ENCODE peak calls at places on chromosome 2, in four cellular contexts. C is HepG2, V is suprapubic skin, D is GM12878. G is an unnamed sample. For H3K9me3, the result is how much of the 10 kb centered on the place peaks cover.

GRCh38 chr2:19532797-19533196 is 174.4 kb upstream of the OSR1 start:
- DNase-seq in V (no peak), C (no peak), D (no peak), G (no peak)

GRCh38 chr2:120397362-120397811 is 51.5 kb downstream of the INHBB start:
- DNase-seq in D (no peak), C (peak), V (peak), G (no peak)

GRCh38 chr2:232300894-232301387 is 77.6 kb upstream of the ALPP start:
- DNase-seq in V (no peak), D (no peak), C (peak), G (no peak)

GRCh38 chr2:228600265-228600664 is 418.8 kb upstream of the SPHKAP start:
- DNase-seq in C (no peak), D (no peak), V (no peak), G (no peak)

GRCh38 chr2:209340522-209340921 is 83.3 kb upstream of the MAP2 start:
- DNase-seq in C (no peak), V (no peak), D (no peak), G (no peak)

GRCh38 chr2:46392561-46393351 is 86.6 kb upstream of the TMEM247 start:
- DNase-seq in C (no peak), D (no peak), V (no peak), G (peak)

GRCh38 chr2:39216495-39217191 is 27.1 kb downstream of the CDKL4 start:
- DNase-seq in C (peak), D (no peak), V (no peak), G (no peak)

GRCh38 chr2:61900246-61900645 is 5.2 kb upstream of the COMMD1 start:
- DNase-seq in C (no peak), V (no peak), D (no peak), G (no peak)

GRCh38 chr2:64604929-64605550 is 48.7 kb downstream of the SERTAD2 start:
- DNase-seq in V (no peak), D (no peak), C (no peak), G (no peak)

GRCh38 chr2:29765711-29766110 is 155.7 kb downstream of the ALK start:
- DNase-seq in C (no peak), V (no peak), D (no peak), G (no peak)

GRCh38 chr2:15633043-15633970 is 41.6 kb downstream of the DDX1 start:
- DNase-seq in C (no peak), D (no peak), V (no peak), G (no peak)

GRCh38 chr2:58569460-58570185 is 328.5 kb upstream of the FANCL start:
- DNase-seq in C (no peak), D (no peak), V (no peak), G (no peak)

GRCh38 chr2:25700221-25700660 is 26.9 kb upstream of the DTNB start:
- DNase-seq in D (no peak), C (peak), V (peak), G (no peak)

GRCh38 chr2:180523629-180524340 is 456.6 kb upstream of the UBE2E3 start:
- DNase-seq in C (no peak), D (no peak), V (no peak), G (no peak)

GRCh38 chr2:128805237-128805636 is 486.6 kb upstream of the HS6ST1 start:
- DNase-seq in V (no peak), C (no peak), D (no peak), G (peak)

GRCh38 chr2:204265701-204266310 is 279.5 kb upstream of the PARD3B start:
- DNase-seq in V (no peak), C (no peak), D (no peak), G (no peak)

GRCh38 chr2:160876029-160876428 is 284.2 kb upstream of the TANK start:
- DNase-seq in D (no peak), V (no peak), C (no peak), G (no peak)

GRCh38 chr2:189674374-189675112 is at the start of gene ANKAR:
- DNase-seq in V (peak), D (peak), C (peak), G (no peak)

GRCh38 chr2:161199885-161200284 is 39.7 kb downstream of the TANK start:
- DNase-seq in C (no peak), V (no peak), D (no peak), G (no peak)

GRCh38 chr2:176118606-176119370 is 2.2 kb downstream of the HOXD10 start:
- DNase-seq in D (no peak), C (peak), V (no peak), G (no peak)

GRCh38 chr2:176122633-176123482 is at the start of gene HOXD9:
- DNase-seq in V (peak), D (no peak), C (no peak), G (no peak)

GRCh38 chr2:176121377-176122111 is 975 bp upstream of the HOXD9 start:
- DNase-seq in C (no peak), V (no peak), D (no peak), G (no peak)

GRCh38 chr2:176122266-176122632 is 270 bp upstream of the HOXD9 start:
- DNase-seq in D (no peak), V (no peak), C (no peak), G (no peak)

DNA sequence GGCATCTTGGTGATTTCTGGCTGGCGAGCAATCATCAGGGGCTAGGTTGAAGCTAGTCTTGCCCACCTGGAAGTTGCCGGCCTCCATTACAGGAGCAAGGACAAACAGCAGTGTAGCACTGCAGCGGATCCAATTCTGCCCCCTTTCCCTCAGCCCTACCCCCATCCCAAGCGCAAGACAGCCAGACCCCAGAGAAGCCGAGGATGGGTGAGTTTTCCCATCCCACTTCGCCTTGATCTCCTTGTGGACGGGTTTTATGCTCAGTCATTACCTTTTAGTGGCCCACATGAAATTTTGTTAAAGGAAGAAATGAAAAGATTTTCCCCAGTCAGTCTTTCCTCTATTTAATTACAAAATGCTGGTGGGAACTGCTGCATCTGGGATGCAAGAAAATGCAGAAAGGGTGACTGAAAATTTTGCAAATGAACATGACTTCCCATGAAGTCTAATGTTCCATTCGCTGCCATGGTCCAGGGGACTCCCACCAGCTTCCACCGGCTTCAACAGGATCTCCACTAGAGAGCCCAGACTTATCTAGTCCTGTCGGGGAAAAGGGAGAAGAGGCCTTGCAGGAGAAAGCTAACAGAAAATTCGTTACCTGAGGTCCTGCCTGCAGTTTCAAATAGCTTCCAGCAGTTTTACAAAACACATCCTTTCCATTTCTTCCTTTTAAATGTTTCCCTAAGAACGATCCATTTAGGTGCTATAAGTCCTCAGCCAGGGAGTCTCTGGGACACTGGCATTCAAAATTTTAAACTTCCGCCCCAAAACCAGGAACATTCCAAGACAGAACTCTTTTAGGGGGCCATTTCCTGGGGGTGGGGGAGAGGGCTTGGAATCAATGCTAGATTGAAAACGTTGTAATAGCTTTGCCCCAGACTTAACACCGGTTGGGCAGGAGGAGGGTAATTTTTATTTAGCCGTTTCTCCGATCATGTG is 1.9 kb upstream of the HOXD9 start:
- DNase-seq in V (no peak), D (no peak), C (no peak), G (no peak)
- H3K9me3 ChIP-seq in V (under half), D (under half), C (under half), G (under half)

DNA sequence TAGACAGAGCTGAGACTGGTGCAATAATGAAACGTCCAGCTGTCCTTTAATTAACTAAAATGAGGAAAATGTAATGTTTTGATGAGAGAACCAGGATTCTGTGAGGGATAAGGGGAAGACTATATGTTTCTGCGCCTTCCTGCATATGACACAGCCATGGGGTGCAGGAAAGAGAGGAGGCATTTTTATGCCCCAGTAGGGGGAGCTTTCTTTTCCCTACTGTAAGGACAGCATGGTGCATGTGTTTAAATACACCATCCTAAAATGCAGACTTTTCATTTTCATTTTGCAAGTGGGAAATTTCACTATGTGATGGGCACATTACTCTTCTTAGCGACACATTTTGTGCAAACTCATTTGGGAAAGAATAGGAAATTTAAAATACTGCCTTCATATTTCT is 446.1 kb downstream of the ARHGAP15 start:
- DNase-seq in V (no peak), C (no peak), D (no peak), G (no peak)
- TF ChIP-seq CTCF in V (no peak), C (peak), D (peak), G (no peak)

GRCh38 chr2:230999477-230999876 is 3.6 kb downstream of the SPATA3 start:
- DNase-seq in D (no peak), C (no peak), V (no peak), G (no peak)
- TF ChIP-seq POLR2AphosphoS5 in D (no peak), C (no peak), V (no peak), G (no peak)

DNA sequence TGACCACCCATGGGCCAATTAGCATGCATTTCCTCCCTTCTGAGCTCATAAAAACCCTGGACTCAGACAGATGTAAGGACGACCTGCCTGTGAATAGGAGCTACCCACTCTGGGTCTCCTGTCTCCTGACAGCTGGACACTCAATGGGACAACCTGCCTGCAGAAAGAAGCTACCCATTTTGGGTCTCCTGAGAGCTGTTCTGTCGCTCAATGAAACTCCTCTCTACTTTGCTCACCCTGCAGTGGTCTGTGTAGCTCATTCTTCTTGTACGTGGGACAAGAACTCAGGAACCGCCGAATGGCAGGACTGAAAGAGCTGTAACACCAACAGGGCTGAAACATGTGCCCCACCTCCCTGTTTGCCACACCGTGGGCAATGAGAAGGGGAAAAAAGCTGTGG is 60.3 kb upstream of the DYNC1I2 start:
- DNase-seq in D (no peak), V (no peak), C (no peak), G (no peak)
- H3K9me3 ChIP-seq in D (under half), V (under half), C (under half), G (under half)

DNA sequence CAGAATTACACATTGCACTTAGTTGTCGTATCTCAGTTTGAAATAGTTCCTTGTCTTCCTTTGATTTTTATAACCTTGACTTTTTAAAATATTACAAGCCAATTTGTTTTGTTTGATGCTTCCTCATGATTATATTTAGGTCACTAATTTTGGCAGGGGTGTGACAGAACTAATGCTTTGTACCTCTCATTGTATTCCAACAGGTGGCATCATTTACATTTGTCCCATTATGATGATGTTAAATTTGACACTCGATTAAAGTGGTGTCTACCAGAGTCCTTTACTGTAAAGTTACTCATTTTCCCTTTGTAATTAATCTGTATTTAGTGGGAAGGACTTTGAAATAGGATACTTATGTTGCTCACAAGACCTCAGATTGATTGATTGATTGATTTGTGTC is 21.5 kb upstream of the MFSD2B start:
- DNase-seq in D (no peak), V (no peak), C (peak), G (no peak)
- TF ChIP-seq CTCF in D (peak), V (no peak), C (peak), G (no peak)

GRCh38 chr2:33219850-33220275 is 256.6 kb upstream of the RASGRP3 start:
- DNase-seq in C (no peak), V (no peak), D (no peak), G (no peak)
- TF ChIP-seq POLR2AphosphoS5 in C (no peak), V (no peak), D (no peak), G (no peak)

GRCh38 chr2:2734308-2734707 is 403.2 kb upstream of the MYT1L start:
- DNase-seq in V (no peak), D (no peak), C (no peak), G (no peak)
- H3K9me3 ChIP-seq in V (under half), D (under half), C (under half), G (under half)

DNA sequence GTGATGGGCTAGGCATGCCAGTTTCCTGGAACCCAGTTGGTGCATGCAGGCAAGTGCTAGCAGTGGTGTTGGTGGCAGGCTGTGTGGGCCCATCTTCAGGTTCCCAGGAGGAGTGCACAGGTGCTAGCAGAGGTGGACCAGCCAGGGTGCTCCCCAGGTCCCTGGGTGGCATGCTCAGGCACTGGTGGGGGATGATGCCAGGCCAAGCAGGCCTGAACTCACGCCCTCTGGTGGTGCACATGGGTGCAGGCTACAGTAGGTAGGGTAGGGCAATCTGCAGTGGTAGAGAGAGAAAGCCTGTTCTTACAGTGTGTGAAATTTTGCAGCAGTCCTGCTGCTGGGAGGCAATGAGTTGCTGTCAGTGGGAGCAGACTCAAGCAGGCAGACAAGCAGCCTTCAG is 1651.8 kb downstream of the DPP10 start:
- DNase-seq in D (no peak), C (no peak), V (no peak), G (no peak)
- TF ChIP-seq CTCF in D (no peak), C (no peak), V (no peak), G (no peak)

GRCh38 chr2:68237404-68237803 is 14.9 kb downstream of the PPP3R1 start:
- DNase-seq in V (no peak), D (no peak), C (no peak), G (no peak)
- TF ChIP-seq POLR2AphosphoS5 in V (no peak), D (no peak), C (no peak), G (no peak)

DNA sequence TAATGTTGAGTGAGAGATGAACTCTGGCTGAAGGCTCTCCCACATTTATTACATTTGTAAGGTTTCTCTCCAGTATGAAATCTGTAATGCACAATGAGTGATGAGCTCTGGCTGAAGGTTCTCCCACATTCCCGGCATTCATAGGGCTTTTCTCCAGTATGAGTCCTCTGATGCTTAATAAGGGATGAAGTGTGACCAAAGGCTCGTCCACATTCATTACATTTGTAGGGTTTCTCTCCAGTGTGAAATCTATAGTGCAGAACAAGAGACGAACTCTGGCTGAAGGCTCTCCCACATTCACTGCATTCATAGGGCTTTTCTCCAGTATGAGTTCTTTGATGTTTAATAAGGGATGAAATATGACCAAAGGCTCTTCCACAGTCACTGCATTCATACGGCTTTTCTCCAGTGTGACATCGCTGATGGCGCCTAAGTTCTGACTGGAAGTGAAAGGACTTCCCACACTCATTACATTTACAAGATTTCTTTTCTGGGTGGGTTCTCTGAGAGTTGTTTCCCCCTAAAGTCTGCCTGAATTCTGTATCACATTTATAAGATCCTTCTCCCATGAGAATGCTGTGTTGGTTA is 10.2 kb downstream of the ZNF514 start:
- DNase-seq in C (no peak), V (no peak), D (no peak), G (no peak)
- H3K9me3 ChIP-seq in C (half or more), V (half or more), D (under half), G (under half)

G was measured in vagina.